ENCODE peak calls at places on chromosomes 11 and 22, in nine cellular contexts. One of them, this sample, is unnamed.

GRCh38 chr22:17647996-17648395 is 9.4 kb downstream of the BCL2L13 start:
- DNase-seq in AG09309: no peak
- DNase-seq in tibial artery: no peak
- DNase-seq in sigmoid colon: no peak
- DNase-seq in thyroid gland: no peak
- DNase-seq in HFF-Myc: no peak
- DNase-seq in body of pancreas: no peak
- DNase-seq in endodermal cell: no peak
- DNase-seq in fibroblast of lung: no peak
- DNase-seq in this sample: no peak

GRCh38 chr11:121553806-121554205 is 101.0 kb upstream of the SORL1-AS1 start:
- DNase-seq in sigmoid colon: no peak
- DNase-seq in tibial artery: no peak
- DNase-seq in endodermal cell: peak
- DNase-seq in HFF-Myc: no peak
- DNase-seq in body of pancreas: peak
- DNase-seq in fibroblast of lung: peak
- DNase-seq in AG09309: no peak
- DNase-seq in thyroid gland: peak
- DNase-seq in this sample: peak

GRCh38 chr11:84594602-84595001 is 1032.5 kb downstream of the DLG2 start:
- DNase-seq in fibroblast of lung: no peak
- DNase-seq in tibial artery: no peak
- DNase-seq in HFF-Myc: no peak
- DNase-seq in body of pancreas: no peak
- DNase-seq in sigmoid colon: no peak
- DNase-seq in endodermal cell: no peak
- DNase-seq in thyroid gland: no peak
- DNase-seq in AG09309: no peak
- DNase-seq in this sample: no peak

GRCh38 chr22:37244922-37245722 is 1.1 kb upstream of the RAC2 start:
- DNase-seq in body of pancreas: no peak
- DNase-seq in AG09309: no peak
- DNase-seq in HFF-Myc: no peak
- DNase-seq in sigmoid colon: no peak
- DNase-seq in endodermal cell: peak
- DNase-seq in fibroblast of lung: no peak
- DNase-seq in thyroid gland: no peak
- DNase-seq in tibial artery: no peak
- DNase-seq in this sample: no peak

GRCh38 chr11:59062602-59063529 is 23.2 kb upstream of the GLYATL1B start:
- DNase-seq in HFF-Myc: no peak
- DNase-seq in AG09309: no peak
- DNase-seq in endodermal cell: no peak
- DNase-seq in tibial artery: no peak
- DNase-seq in sigmoid colon: no peak
- DNase-seq in body of pancreas: no peak
- DNase-seq in thyroid gland: no peak
- DNase-seq in fibroblast of lung: peak
- DNase-seq in this sample: no peak

GRCh38 chr11:132793831-132794230 is 738.5 kb downstream of the OPCML start:
- DNase-seq in HFF-Myc: no peak
- DNase-seq in tibial artery: no peak
- DNase-seq in fibroblast of lung: no peak
- DNase-seq in body of pancreas: no peak
- DNase-seq in thyroid gland: no peak
- DNase-seq in sigmoid colon: no peak
- DNase-seq in AG09309: no peak
- DNase-seq in endodermal cell: no peak
- DNase-seq in this sample: no peak

GRCh38 chr11:75154646-75155569 is 4.0 kb downstream of the SLCO2B1 start:
- DNase-seq in AG09309: no peak
- DNase-seq in body of pancreas: no peak
- DNase-seq in fibroblast of lung: no peak
- DNase-seq in sigmoid colon: no peak
- DNase-seq in thyroid gland: no peak
- DNase-seq in endodermal cell: no peak
- DNase-seq in HFF-Myc: no peak
- DNase-seq in tibial artery: no peak
- DNase-seq in this sample: no peak

GRCh38 chr11:1303196-1303821 is 6.1 kb downstream of the TOLLIP start:
- DNase-seq in thyroid gland: no peak
- DNase-seq in AG09309: no peak
- DNase-seq in fibroblast of lung: peak
- DNase-seq in sigmoid colon: no peak
- DNase-seq in tibial artery: no peak
- DNase-seq in HFF-Myc: no peak
- DNase-seq in body of pancreas: no peak
- DNase-seq in endodermal cell: peak
- DNase-seq in this sample: no peak

GRCh38 chr11:102120006-102120405 is 9.8 kb downstream of the YAP1 start:
- DNase-seq in sigmoid colon: no peak
- DNase-seq in AG09309: no peak
- DNase-seq in thyroid gland: peak
- DNase-seq in fibroblast of lung: peak
- DNase-seq in HFF-Myc: no peak
- DNase-seq in tibial artery: no peak
- DNase-seq in endodermal cell: no peak
- DNase-seq in body of pancreas: no peak
- DNase-seq in this sample: peak

GRCh38 chr11:45022294-45023064 is 71.8 kb upstream of the TP53I11 start:
- DNase-seq in thyroid gland: no peak
- DNase-seq in tibial artery: no peak
- DNase-seq in body of pancreas: no peak
- DNase-seq in sigmoid colon: no peak
- DNase-seq in fibroblast of lung: peak
- DNase-seq in endodermal cell: peak
- DNase-seq in AG09309: no peak
- DNase-seq in HFF-Myc: no peak
- DNase-seq in this sample: no peak

GRCh38 chr11:42521994-42522393 is 789.8 kb upstream of the API5 start:
- DNase-seq in body of pancreas: no peak
- DNase-seq in AG09309: no peak
- DNase-seq in thyroid gland: no peak
- DNase-seq in endodermal cell: no peak
- DNase-seq in fibroblast of lung: peak
- DNase-seq in HFF-Myc: no peak
- DNase-seq in tibial artery: no peak
- DNase-seq in sigmoid colon: no peak
- DNase-seq in this sample: peak

GRCh38 chr22:49639956-49640355 is 187.7 kb downstream of the BRD1 start:
- DNase-seq in sigmoid colon: no peak
- DNase-seq in thyroid gland: no peak
- DNase-seq in fibroblast of lung: no peak
- DNase-seq in HFF-Myc: no peak
- DNase-seq in endodermal cell: no peak
- DNase-seq in body of pancreas: no peak
- DNase-seq in AG09309: no peak
- DNase-seq in tibial artery: no peak
- DNase-seq in this sample: no peak

GRCh38 chr11:57482782-57483569 is 22.6 kb downstream of the RTN4RL2 start:
- DNase-seq in endodermal cell: peak
- DNase-seq in body of pancreas: no peak
- DNase-seq in AG09309: no peak
- DNase-seq in HFF-Myc: no peak
- DNase-seq in thyroid gland: peak
- DNase-seq in tibial artery: no peak
- DNase-seq in fibroblast of lung: no peak
- DNase-seq in sigmoid colon: no peak
- DNase-seq in this sample: no peak

DNA sequence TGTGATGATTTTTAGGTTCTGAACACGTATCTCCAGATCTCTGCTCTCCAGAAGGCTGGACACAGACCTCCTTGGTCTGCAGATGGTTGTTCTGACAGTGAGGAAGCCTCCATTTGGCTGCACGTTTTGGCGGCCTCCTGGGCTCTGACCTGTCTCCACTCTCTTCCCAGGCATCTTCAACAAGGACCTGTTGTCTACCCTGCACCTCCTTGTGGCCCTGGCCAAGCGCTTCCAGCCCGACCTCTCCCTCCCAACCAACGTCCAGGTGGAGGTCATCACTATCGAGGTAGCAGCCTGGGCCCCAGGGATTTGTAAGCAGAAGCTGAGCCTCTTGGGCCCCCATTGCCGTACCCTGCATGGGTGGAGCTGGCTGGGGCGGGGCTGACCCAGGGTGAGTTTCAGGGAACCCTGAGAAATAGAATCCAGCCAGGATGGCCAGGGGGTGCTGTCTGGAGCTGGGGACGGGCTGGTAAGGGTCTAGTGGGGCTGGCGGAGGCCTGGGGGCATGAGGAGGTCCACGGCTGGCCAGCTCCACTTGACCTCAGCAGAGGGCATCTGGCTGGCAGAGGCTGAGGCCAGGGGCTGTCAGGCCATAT is 9.8 kb downstream of the PARVG start:
- DNase-seq in endodermal cell: no peak
- DNase-seq in body of pancreas: no peak
- DNase-seq in thyroid gland: no peak
- DNase-seq in HFF-Myc: no peak
- DNase-seq in AG09309: no peak
- DNase-seq in fibroblast of lung: no peak
- DNase-seq in tibial artery: no peak
- DNase-seq in sigmoid colon: peak
- DNase-seq in this sample: no peak
- H3K4me3 ChIP-seq in endodermal cell: no peak
- H3K4me3 ChIP-seq in body of pancreas: no peak
- H3K4me3 ChIP-seq in thyroid gland: no peak
- H3K4me3 ChIP-seq in HFF-Myc: no peak
- H3K4me3 ChIP-seq in AG09309: no peak
- H3K4me3 ChIP-seq in fibroblast of lung: no peak
- H3K4me3 ChIP-seq in tibial artery: no peak
- H3K4me3 ChIP-seq in sigmoid colon: no peak
- H3K4me3 ChIP-seq in this sample: no peak

GRCh38 chr11:27402450-27402849 is 39.4 kb upstream of the CCDC34 start:
- DNase-seq in endodermal cell: no peak
- DNase-seq in fibroblast of lung: no peak
- DNase-seq in thyroid gland: no peak
- DNase-seq in body of pancreas: no peak
- DNase-seq in tibial artery: no peak
- DNase-seq in sigmoid colon: no peak
- DNase-seq in AG09309: no peak
- DNase-seq in HFF-Myc: no peak
- DNase-seq in this sample: no peak
- TF ChIP-seq CTCF in endodermal cell: no peak
- TF ChIP-seq CTCF in fibroblast of lung: no peak
- TF ChIP-seq CTCF in thyroid gland: no peak
- TF ChIP-seq CTCF in body of pancreas: no peak
- TF ChIP-seq CTCF in tibial artery: no peak
- TF ChIP-seq CTCF in sigmoid colon: no peak
- TF ChIP-seq CTCF in AG09309: no peak
- TF ChIP-seq CTCF in HFF-Myc: no peak
- TF ChIP-seq CTCF in this sample: no peak

DNA sequence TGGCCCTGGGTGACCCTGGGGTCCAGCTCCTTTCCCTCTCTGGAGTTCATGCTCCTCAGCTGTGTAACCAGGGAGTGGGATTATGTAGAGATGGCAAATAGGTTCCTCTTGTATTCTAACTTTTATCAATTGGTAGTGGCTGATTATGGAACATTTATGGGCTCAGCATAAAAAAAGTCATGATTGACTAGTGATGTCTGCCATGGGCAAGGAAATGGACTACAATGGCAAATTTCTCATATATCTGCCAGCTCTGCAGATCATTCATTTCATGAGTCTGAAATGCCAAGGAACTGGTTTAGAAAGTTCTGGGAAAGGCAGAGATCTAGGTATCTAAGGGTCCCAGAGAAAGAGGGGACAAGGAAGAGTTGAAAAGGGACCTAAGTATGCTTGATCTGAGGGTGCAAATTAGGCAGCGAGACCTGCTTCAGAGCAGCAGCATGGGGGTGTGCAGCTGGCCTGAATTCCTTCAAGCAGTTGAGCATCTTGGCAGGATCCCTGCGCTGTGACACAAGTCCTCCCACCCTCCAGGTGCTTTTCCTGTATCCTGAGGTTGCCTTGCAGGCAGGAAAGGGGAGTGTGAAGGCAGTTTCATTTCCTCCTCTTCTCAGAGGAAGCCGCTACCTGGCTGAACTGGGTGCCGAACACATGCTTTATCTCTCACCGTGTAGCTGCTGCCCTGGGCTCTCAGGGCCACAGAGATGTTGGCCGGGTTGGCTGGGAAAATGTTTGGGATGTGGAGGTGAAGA is 10.4 kb downstream of the SLC15A3 start:
- DNase-seq in HFF-Myc: no peak
- DNase-seq in endodermal cell: no peak
- DNase-seq in sigmoid colon: no peak
- DNase-seq in body of pancreas: no peak
- DNase-seq in tibial artery: no peak
- DNase-seq in thyroid gland: no peak
- DNase-seq in fibroblast of lung: no peak
- DNase-seq in AG09309: no peak
- DNase-seq in this sample: no peak
- H3K4me3 ChIP-seq in HFF-Myc: no peak
- H3K4me3 ChIP-seq in endodermal cell: no peak
- H3K4me3 ChIP-seq in sigmoid colon: no peak
- H3K4me3 ChIP-seq in body of pancreas: no peak
- H3K4me3 ChIP-seq in tibial artery: no peak
- H3K4me3 ChIP-seq in thyroid gland: no peak
- H3K4me3 ChIP-seq in fibroblast of lung: no peak
- H3K4me3 ChIP-seq in AG09309: no peak
- H3K4me3 ChIP-seq in this sample: no peak

GRCh38 chr11:46294365-46295309 is 17.2 kb downstream of the CREB3L1 start:
- DNase-seq in fibroblast of lung: peak
- DNase-seq in endodermal cell: peak
- DNase-seq in AG09309: peak
- DNase-seq in HFF-Myc: peak
- DNase-seq in thyroid gland: peak
- DNase-seq in tibial artery: no peak
- DNase-seq in sigmoid colon: peak
- DNase-seq in body of pancreas: no peak
- DNase-seq in this sample: peak
- TF ChIP-seq CTCF in fibroblast of lung: no peak
- TF ChIP-seq CTCF in endodermal cell: peak
- TF ChIP-seq CTCF in AG09309: no peak
- TF ChIP-seq CTCF in HFF-Myc: no peak
- TF ChIP-seq CTCF in thyroid gland: no peak
- TF ChIP-seq CTCF in tibial artery: no peak
- TF ChIP-seq CTCF in sigmoid colon: no peak
- TF ChIP-seq CTCF in body of pancreas: no peak
- TF ChIP-seq CTCF in this sample: no peak

DNA sequence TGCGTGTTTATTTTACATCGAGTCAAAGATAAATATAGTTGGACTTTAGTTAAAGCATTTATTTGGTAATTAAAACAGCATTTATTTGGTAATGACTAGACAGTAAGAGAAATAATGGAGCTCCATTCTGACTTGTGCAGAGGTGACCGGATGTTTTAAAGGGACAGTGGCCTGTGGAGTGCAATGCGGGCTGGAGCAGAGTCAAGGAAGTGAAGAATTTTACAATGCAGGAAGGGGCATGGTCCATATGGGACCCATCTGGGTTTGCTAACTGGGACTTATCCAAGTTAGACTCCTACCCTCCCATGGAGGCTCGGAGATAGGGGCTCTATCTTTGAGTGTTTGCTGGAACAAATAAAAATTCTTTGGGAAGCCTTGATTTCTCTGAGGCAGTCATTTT is 59.9 kb upstream of the MYO18B start:
- DNase-seq in sigmoid colon: no peak
- DNase-seq in body of pancreas: no peak
- DNase-seq in thyroid gland: no peak
- DNase-seq in AG09309: no peak
- DNase-seq in fibroblast of lung: no peak
- DNase-seq in tibial artery: no peak
- DNase-seq in HFF-Myc: peak
- DNase-seq in endodermal cell: no peak
- DNase-seq in this sample: no peak
- H3K4me3 ChIP-seq in sigmoid colon: no peak
- H3K4me3 ChIP-seq in body of pancreas: no peak
- H3K4me3 ChIP-seq in thyroid gland: no peak
- H3K4me3 ChIP-seq in AG09309: no peak
- H3K4me3 ChIP-seq in fibroblast of lung: no peak
- H3K4me3 ChIP-seq in tibial artery: no peak
- H3K4me3 ChIP-seq in HFF-Myc: no peak
- H3K4me3 ChIP-seq in endodermal cell: no peak
- H3K4me3 ChIP-seq in this sample: no peak

GRCh38 chr11:31340903-31341572 is 28.5 kb downstream of the DCDC1 start:
- DNase-seq in tibial artery: no peak
- DNase-seq in thyroid gland: no peak
- DNase-seq in HFF-Myc: no peak
- DNase-seq in endodermal cell: peak
- DNase-seq in sigmoid colon: no peak
- DNase-seq in fibroblast of lung: peak
- DNase-seq in AG09309: no peak
- DNase-seq in body of pancreas: peak
- DNase-seq in this sample: peak
- TF ChIP-seq CTCF in tibial artery: no peak
- TF ChIP-seq CTCF in thyroid gland: peak
- TF ChIP-seq CTCF in HFF-Myc: peak
- TF ChIP-seq CTCF in endodermal cell: peak
- TF ChIP-seq CTCF in sigmoid colon: no peak
- TF ChIP-seq CTCF in fibroblast of lung: peak
- TF ChIP-seq CTCF in AG09309: peak
- TF ChIP-seq CTCF in body of pancreas: peak
- TF ChIP-seq CTCF in this sample: peak

This sample was measured in astrocyte of the spinal cord.